ENCODE peak calls at places on chromosomes 6 and 20, in eight cellular contexts. C is right lobe of liver; D is psoas muscle; S is right cardiac atrium; V is heart left ventricle; E is CD8-positive, alpha-beta T cell; X is CD4-positive, CD25-positive, alpha-beta regulatory T cell; W is neural progenitor cell. H is an unnamed sample.
A peak's percentile ranks its signal among the peaks of the same experiment; 100 is the strongest.

GRCh38 chr6:112743343-112743742 is 396.2 kb downstream of the RFPL4B start:
- DNase-seq in X (no peak), C (no peak), V (no peak), W (peak; percentile 4), D (no peak), E (no peak), S (no peak), H (no peak)

GRCh38 chr20:62936996-62937352 is 973 bp upstream of the GID8 start:
- DNase-seq in W (no peak), S (no peak), X (no peak), E (no peak), V (no peak), C (no peak), D (no peak), H (no peak)

GRCh38 chr6:167337231-167337630 is 12.3 kb downstream of the TTLL2 start:
- DNase-seq in V (no peak), X (no peak), C (no peak), E (no peak), W (no peak), S (no peak), D (no peak), H (no peak)

GRCh38 chr6:159693894-159694545 is 979 bp upstream of the SOD2 start:
- DNase-seq in X (peak; percentile 68), D (no peak), S (no peak), C (no peak), E (peak; percentile 34), V (peak; percentile 42), W (no peak), H (no peak)

GRCh38 chr6:70738028-70738427 is 70.3 kb downstream of the SMAP1 start:
- DNase-seq in C (no peak), W (no peak), V (no peak), E (no peak), D (no peak), X (no peak), S (no peak), H (no peak)

GRCh38 chr6:17015551-17016381 is 86.1 kb upstream of the STMND1 start:
- DNase-seq in V (peak; percentile 32), S (peak; percentile 51), X (peak; percentile 56), C (peak; percentile 59), W (no peak), E (peak; percentile 47), D (peak; percentile 14), H (peak; percentile 10)

GRCh38 chr20:53918949-53919361 is 151.4 kb downstream of the BCAS1 start:
- DNase-seq in S (no peak), W (peak; percentile 80), D (no peak), E (no peak), V (no peak), C (no peak), X (no peak), H (peak; percentile 64)

GRCh38 chr6:90708410-90708809 is 121.5 kb upstream of the MAP3K7 start:
- DNase-seq in E (no peak), D (no peak), W (no peak), S (no peak), V (no peak), C (no peak), X (no peak), H (no peak)

GRCh38 chr20:49579874-49580817 is 12.2 kb upstream of the PTGIS start:
- DNase-seq in W (no peak), X (no peak), E (no peak), S (peak; percentile 60), V (no peak), C (no peak), D (peak; percentile 49), H (no peak)

GRCh38 chr6:168873266-168873665 is 380.4 kb downstream of the THBS2 start:
- DNase-seq in V (no peak), D (no peak), E (no peak), W (no peak), S (no peak), X (no peak), C (no peak), H (no peak)

GRCh38 chr6:129696028-129696418 is 14.0 kb downstream of the ARHGAP18 start:
- DNase-seq in C (no peak), W (no peak), S (no peak), E (no peak), V (no peak), X (no peak), D (no peak), H (no peak)

GRCh38 chr6:146985966-146986365 is 218.3 kb upstream of the STXBP5 start:
- DNase-seq in V (no peak), X (no peak), W (no peak), S (no peak), D (no peak), C (no peak), E (no peak), H (no peak)

GRCh38 chr6:81246200-81246599 is 506.3 kb downstream of the TENT5A start:
- DNase-seq in V (no peak), S (no peak), X (no peak), D (no peak), W (no peak), C (no peak), E (no peak), H (no peak)

GRCh38 chr6:152435816-152436215 is 201.3 kb downstream of the SYNE1 start:
- DNase-seq in C (no peak), X (no peak), W (no peak), E (no peak), D (no peak), S (no peak), V (no peak), H (no peak)

GRCh38 chr20:58882704-58883089 is 30.2 kb downstream of the GNAS start:
- DNase-seq in V (no peak), C (no peak), E (no peak), X (no peak), D (no peak), S (no peak), W (no peak), H (no peak)

GRCh38 chr6:40541556-40542174 is 45.5 kb downstream of the LRFN2 start:
- DNase-seq in D (no peak), S (no peak), X (no peak), W (no peak), V (no peak), C (no peak), E (no peak), H (no peak)

GRCh38 chr6:48744948-48745347 is 634.0 kb upstream of the PTCHD4 start:
- DNase-seq in V (no peak), W (no peak), S (no peak), D (no peak), C (no peak), X (no peak), E (no peak), H (no peak)

GRCh38 chr6:151265282-151265681 is 25.5 kb downstream of the AKAP12 start:
- DNase-seq in S (no peak), C (no peak), E (no peak), W (no peak), X (no peak), D (no peak), V (no peak), H (no peak)

GRCh38 chr6:80988892-80989291 is 763.6 kb downstream of the TENT5A start:
- DNase-seq in W (no peak), V (no peak), S (no peak), C (no peak), D (no peak), X (no peak), E (no peak), H (no peak)

GRCh38 chr6:122977180-122977579 is 18.9 kb upstream of the CLVS2 start:
- DNase-seq in W (no peak), C (no peak), X (no peak), S (no peak), D (no peak), E (no peak), V (no peak), H (no peak)

DNA sequence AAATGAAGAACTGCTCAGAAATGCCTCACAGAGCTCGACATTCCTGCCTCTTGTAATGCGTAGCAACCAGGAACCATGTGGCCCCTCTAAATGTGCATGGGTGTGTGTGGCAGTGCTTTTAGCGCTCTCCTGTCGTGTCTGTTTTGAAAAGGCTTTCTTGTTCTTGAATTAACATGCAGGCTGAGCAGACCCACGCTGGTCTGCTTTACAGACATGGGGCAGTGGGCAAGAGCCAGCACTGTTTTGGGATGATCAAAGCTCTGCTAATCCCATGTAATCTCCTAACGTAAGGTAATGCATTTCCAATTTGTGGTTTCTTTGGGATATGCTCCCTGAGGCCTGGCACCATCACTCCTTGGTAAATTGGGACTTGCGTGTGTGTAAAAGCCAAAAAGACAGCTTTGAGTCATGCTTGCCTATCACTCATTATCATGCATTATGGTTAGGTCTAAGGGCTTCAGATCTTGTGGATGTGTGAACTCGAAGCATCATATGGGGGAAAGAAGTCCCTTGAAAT is 11.8 kb downstream of the RIPOR2 start:
- DNase-seq in X (no peak), D (no peak), V (no peak), C (no peak), E (no peak), S (no peak), W (peak; percentile 56), H (no peak)
- H3K4me1 ChIP-seq in X (peaks cover 90% of the 10 kb centered on the region), D (peaks cover 21% of the 10 kb centered on the region), V (peaks cover 21% of the 10 kb centered on the region), C (no peaks in the 10 kb centered on the region), E (peaks cover 87% of the 10 kb centered on the region), S (peaks cover 3% of the 10 kb centered on the region), W (peaks cover 24% of the 10 kb centered on the region), H (peaks cover 14% of the 10 kb centered on the region)

DNA sequence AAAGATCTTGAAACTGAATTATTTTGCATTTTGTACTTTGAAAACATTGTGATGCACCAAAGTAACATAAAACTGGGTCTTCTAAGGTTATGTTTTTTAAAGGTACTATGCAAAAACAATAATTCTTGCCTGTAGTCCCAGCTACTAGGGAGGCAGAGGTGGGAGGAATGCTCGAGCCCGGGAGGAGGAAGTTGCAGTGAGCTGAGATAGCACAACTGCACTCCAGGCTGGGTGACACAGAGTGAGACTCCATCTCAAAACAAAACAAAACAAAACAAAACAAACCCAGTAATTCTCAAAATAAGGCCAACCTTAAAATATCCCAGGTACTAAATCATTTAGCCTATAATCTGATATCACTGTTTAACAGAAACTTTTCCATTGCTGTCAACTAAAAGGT is 269.6 kb downstream of the KHDC1L start:
- DNase-seq in S (no peak), C (no peak), D (no peak), W (no peak), V (no peak), E (no peak), X (no peak), H (no peak)
- H3K4me1 ChIP-seq in S (peaks cover 1% of the 10 kb centered on the region), C (no peaks in the 10 kb centered on the region), D (peaks cover 46% of the 10 kb centered on the region), W (no peaks in the 10 kb centered on the region), V (no peaks in the 10 kb centered on the region), E (no peaks in the 10 kb centered on the region), X (no peaks in the 10 kb centered on the region), H (no peaks in the 10 kb centered on the region)

GRCh38 chr20:57716893-57717292 is 7.1 kb upstream of the PMEPA1 start:
- DNase-seq in W (no peak), C (no peak), D (no peak), S (no peak), E (no peak), V (no peak), X (no peak), H (no peak)
- H3K4me1 ChIP-seq in W (no peaks in the 10 kb centered on the region), C (no peaks in the 10 kb centered on the region), D (peaks cover 66% of the 10 kb centered on the region), S (peaks cover 10% of the 10 kb centered on the region), E (peaks cover 15% of the 10 kb centered on the region), V (peaks cover 60% of the 10 kb centered on the region), X (peaks cover 11% of the 10 kb centered on the region), H (peaks cover 8% of the 10 kb centered on the region)

DNA sequence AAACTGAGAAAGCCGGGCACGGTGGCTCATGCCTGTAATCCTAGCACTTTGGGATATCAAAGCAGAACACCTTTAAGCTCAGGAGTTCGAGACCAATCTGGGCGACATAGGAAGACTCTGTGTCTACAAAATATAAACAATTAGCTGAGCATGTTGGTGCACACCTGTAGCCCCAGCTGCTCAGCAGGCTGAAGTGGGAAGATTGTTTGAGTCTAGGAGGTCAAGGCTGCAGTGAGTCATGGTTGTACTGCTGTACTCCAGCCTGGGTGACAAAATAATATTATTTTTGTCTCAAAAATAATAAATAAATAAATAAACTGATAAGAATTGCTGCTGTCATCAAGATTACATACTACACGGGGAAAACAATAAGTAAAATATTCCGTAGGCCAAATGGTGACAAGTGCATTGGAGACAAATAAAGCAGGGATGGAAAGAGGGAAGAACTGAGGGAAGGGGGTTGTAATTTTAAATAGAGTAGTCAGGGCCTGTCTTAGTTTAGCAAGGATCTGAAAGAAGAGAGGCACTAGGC is 14.0 kb upstream of the TOP1 start:
- DNase-seq in W (no peak), X (no peak), V (no peak), S (no peak), C (no peak), D (no peak), E (no peak), H (no peak)
- H3K4me1 ChIP-seq in W (no peaks in the 10 kb centered on the region), X (no peaks in the 10 kb centered on the region), V (peaks cover 8% of the 10 kb centered on the region), S (peaks cover 3% of the 10 kb centered on the region), C (no peaks in the 10 kb centered on the region), D (no peaks in the 10 kb centered on the region), E (peaks cover 18% of the 10 kb centered on the region), H (peaks cover 60% of the 10 kb centered on the region)

H was measured in Caco-2.